ENCODE peak calls at places on chromosome 1, in four cellular contexts. L, W, Z and G are unnamed samples.

GRCh38 chr1:108590436-108590835 is 30.5 kb downstream of the EEIG2 start:
- DNase-seq in L (no peak), Z (no peak), W (no peak), G (no peak)

GRCh38 chr1:3349161-3349967 is 105.1 kb upstream of the ARHGEF16 start:
- DNase-seq in Z (peak), W (no peak), L (no peak), G (peak)

GRCh38 chr1:38561699-38562098 is 297.9 kb downstream of the RRAGC start:
- DNase-seq in Z (no peak), W (no peak), L (no peak), G (peak)

GRCh38 chr1:175864625-175865024 is 121.2 kb upstream of the TNR start:
- DNase-seq in W (no peak), L (no peak), Z (no peak), G (no peak)

GRCh38 chr1:231240531-231240882 is 505 bp upstream of the GNPAT start:
- DNase-seq in W (no peak), Z (no peak), L (no peak), G (peak)

GRCh38 chr1:154328318-154329151 is 3.2 kb downstream of the ATP8B2 start:
- DNase-seq in Z (no peak), W (peak), L (no peak), G (no peak)

GRCh38 chr1:224816062-224816461 is 113.4 kb upstream of the DNAH14 start:
- DNase-seq in Z (no peak), W (no peak), L (no peak), G (no peak)

GRCh38 chr1:48216941-48217340 is 5.6 kb upstream of the SLC5A9 start:
- DNase-seq in Z (no peak), W (no peak), L (no peak), G (peak)

GRCh38 chr1:87730274-87731222 is 401.9 kb downstream of the LMO4 start:
- DNase-seq in W (no peak), L (no peak), Z (no peak), G (no peak)

GRCh38 chr1:46569116-46569515 is 17.7 kb upstream of the KNCN start:
- DNase-seq in W (no peak), L (no peak), Z (no peak), G (no peak)

GRCh38 chr1:147757015-147757990 is 3.1 kb downstream of the GJA5 start:
- DNase-seq in L (no peak), Z (no peak), W (no peak), G (no peak)

GRCh38 chr1:75264112-75264511 is 129.9 kb downstream of the LHX8 start:
- DNase-seq in Z (no peak), L (no peak), W (no peak), G (no peak)

GRCh38 chr1:202280595-202280994 is 61.1 kb downstream of the UBE2T start:
- DNase-seq in W (no peak), L (no peak), Z (no peak), G (no peak)

GRCh38 chr1:19700046-19700777 is 35.5 kb downstream of the HTR6 start:
- DNase-seq in Z (no peak), L (no peak), W (no peak), G (no peak)

GRCh38 chr1:99548924-99549605 is 96.8 kb upstream of the PALMD start:
- DNase-seq in W (no peak), Z (no peak), L (no peak), G (no peak)

GRCh38 chr1:206823725-206824124 is 41.7 kb upstream of the IL20 start:
- DNase-seq in L (no peak), Z (no peak), W (no peak), G (no peak)

GRCh38 chr1:109687641-109688499 is at the start of gene GSTM1:
- DNase-seq in L (peak), W (peak), Z (no peak), G (no peak)

GRCh38 chr1:99657213-99658030 is 11.5 kb downstream of the PALMD start:
- DNase-seq in L (no peak), Z (no peak), W (no peak), G (no peak)

GRCh38 chr1:160082926-160083325 is 1.6 kb downstream of the KCNJ9 start:
- DNase-seq in L (no peak), W (no peak), Z (no peak), G (no peak)

GRCh38 chr1:41381691-41382530 is 20.7 kb downstream of the FOXO6 start:
- DNase-seq in W (no peak), Z (no peak), L (no peak), G (no peak)

GRCh38 chr1:3161130-3161840 is 92.3 kb downstream of the PRDM16 start:
- DNase-seq in L (no peak), Z (no peak), W (no peak), G (no peak)

GRCh38 chr1:54124472-54124871 is 28.3 kb downstream of the CDCP2 start:
- DNase-seq in L (no peak), Z (no peak), W (no peak), G (no peak)

GRCh38 chr1:222588135-222588534 is 1.6 kb downstream of the TAF1A start:
- DNase-seq in Z (no peak), L (no peak), W (no peak), G (no peak)

GRCh38 chr1:232600430-232601258 is 29.3 kb downstream of the SIPA1L2 start:
- DNase-seq in W (no peak), L (no peak), Z (no peak), G (no peak)

GRCh38 chr1:226649780-226650179 is 89.3 kb downstream of the ITPKB start:
- DNase-seq in Z (no peak), W (no peak), L (no peak), G (peak)

GRCh38 chr1:92820024-92820423 is 11.8 kb upstream of the RPL5 start:
- DNase-seq in L (no peak), W (no peak), Z (no peak), G (no peak)
- TF ChIP-seq ATF2 in L (no peak), W (no peak), Z (no peak), G (no peak)

GRCh38 chr1:101738475-101738874 is 258.3 kb downstream of the OLFM3 start:
- DNase-seq in W (no peak), L (no peak), Z (no peak), G (no peak)
- H3K4me2 ChIP-seq in W (no peak), L (no peak), Z (no peak), G (no peak)

DNA sequence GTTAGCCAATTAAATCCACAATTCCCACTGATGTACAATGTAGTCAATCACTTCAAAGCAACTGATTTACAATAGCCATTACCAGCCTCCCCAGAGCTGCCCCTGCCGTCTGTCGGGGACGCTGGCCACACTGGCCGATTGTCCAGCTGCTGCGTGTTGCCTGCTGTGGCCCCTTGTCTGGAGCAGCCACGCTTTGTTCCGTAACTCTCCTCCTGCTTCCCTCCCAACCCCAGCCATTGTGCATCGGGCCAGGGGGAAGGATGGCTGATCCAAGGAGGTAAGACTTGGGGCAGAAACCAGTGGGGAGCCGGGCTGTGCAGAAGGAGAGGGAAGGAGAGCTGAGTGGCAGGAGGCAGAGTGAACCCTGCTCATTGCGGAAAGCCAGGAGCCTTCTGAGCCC is 83.6 kb upstream of the LYST start:
- DNase-seq in L (no peak), W (no peak), Z (no peak), G (no peak)
- TF ChIP-seq ATF2 in L (no peak), W (no peak), Z (no peak), G (no peak)

GRCh38 chr1:235525314-235525713 is 21.1 kb upstream of the B3GALNT2 start:
- DNase-seq in W (no peak), L (no peak), Z (no peak), G (no peak)
- H3K4me2 ChIP-seq in W (no peak), L (no peak), Z (no peak), G (no peak)